ENCODE peak calls at places on chromosomes 6 and 20, in six cellular contexts. S, X, B, E, A and Y are unnamed samples.

GRCh38 chr6:10202581-10202980 is 212.3 kb downstream of the TFAP2A start:
- DNase-seq in A (no peak), S (no peak), E (no peak), X (no peak), B (no peak), Y (no peak)

GRCh38 chr20:2289475-2289874 is 6.3 kb upstream of the TGM3 start:
- DNase-seq in A (no peak), E (no peak), B (no peak), S (no peak), X (no peak), Y (no peak)

GRCh38 chr20:37893566-37894241 is 9.2 kb upstream of the VSTM2L start:
- DNase-seq in B (no peak), X (no peak), S (no peak), E (no peak), A (no peak), Y (no peak)

GRCh38 chr6:149089508-149089907 is 228.0 kb upstream of the TAB2 start:
- DNase-seq in E (no peak), X (no peak), S (no peak), A (no peak), B (no peak), Y (no peak)

GRCh38 chr20:62598761-62599194 is 43.5 kb upstream of the SLCO4A1 start:
- DNase-seq in A (no peak), E (no peak), X (no peak), S (no peak), B (peak), Y (no peak)

GRCh38 chr6:101761124-101761601 is 367.7 kb downstream of the GRIK2 start:
- DNase-seq in X (no peak), E (no peak), A (peak), S (no peak), B (no peak), Y (no peak)

GRCh38 chr6:81752969-81753708 is 658 bp upstream of the TENT5A start:
- DNase-seq in S (peak), X (peak), E (peak), A (peak), B (peak), Y (no peak)

GRCh38 chr20:41369673-41370072 is 3.1 kb upstream of the EMILIN3 start:
- DNase-seq in E (no peak), B (no peak), S (no peak), X (no peak), A (no peak), Y (no peak)

GRCh38 chr6:113318553-113318952 is 538.6 kb upstream of the MARCKS start:
- DNase-seq in E (no peak), X (no peak), S (no peak), A (peak), B (no peak), Y (no peak)

GRCh38 chr6:140923048-140923447 is 1209.7 kb upstream of the GJE1 start:
- DNase-seq in S (no peak), E (no peak), A (peak), X (no peak), B (no peak), Y (no peak)

GRCh38 chr20:40868568-40869223 is 159.9 kb upstream of the TOP1 start:
- DNase-seq in X (no peak), B (no peak), A (peak), S (peak), E (peak), Y (no peak)

GRCh38 chr20:49978685-49979029 is 4.1 kb upstream of the SNAI1 start:
- DNase-seq in B (no peak), E (no peak), A (no peak), X (no peak), S (no peak), Y (no peak)

GRCh38 chr20:49976542-49976941 is 6.2 kb upstream of the SNAI1 start:
- DNase-seq in S (no peak), B (no peak), X (no peak), E (no peak), A (no peak), Y (no peak)

GRCh38 chr20:49980140-49981008 is 2.4 kb upstream of the SNAI1 start:
- DNase-seq in E (no peak), X (no peak), A (no peak), B (no peak), S (no peak), Y (no peak)

GRCh38 chr20:49981218-49982071 is 1.3 kb upstream of the SNAI1 start:
- DNase-seq in E (no peak), B (no peak), X (no peak), S (no peak), A (no peak), Y (no peak)

DNA sequence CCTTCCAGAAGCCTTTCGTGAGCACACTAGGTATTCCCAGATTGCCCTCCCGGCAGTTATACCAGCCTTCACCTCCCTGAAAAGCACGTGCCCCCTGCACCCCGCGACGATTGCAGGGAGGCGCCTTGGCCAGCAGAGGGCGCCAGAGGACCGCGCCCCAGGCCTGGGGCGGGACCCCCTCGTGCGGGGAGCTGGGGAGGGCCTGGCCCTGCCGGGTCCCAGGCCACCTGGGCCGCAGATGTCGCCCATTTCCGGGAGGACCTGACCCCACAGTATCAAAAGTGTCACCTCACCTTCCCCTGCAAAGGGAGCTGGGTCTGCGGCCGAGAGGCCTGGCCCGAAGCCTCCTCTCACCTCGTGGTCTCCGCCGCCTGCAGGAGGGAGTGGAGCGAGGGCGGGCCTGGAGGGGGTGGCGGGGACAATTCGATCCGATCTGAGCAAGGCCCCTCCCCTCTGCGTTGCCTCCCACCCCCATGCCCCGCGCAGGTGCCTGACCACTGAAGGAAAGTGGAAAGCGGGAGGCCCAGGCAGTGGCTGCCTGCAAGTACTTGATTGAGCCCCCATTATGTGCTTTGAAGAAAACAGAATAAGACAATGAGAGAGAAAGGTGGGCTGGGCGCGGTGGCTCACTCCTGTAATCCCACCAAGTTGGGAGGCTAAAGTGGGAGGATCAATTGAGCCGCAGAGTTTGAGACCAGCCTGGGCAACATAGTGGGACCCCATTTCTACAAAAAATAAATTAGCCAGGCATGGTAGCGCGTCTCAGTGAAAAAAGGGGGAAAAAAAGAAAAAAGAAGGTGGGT is 3.5 kb upstream of the SNAI1 start:
- DNase-seq in B (peak), S (peak), A (peak), E (no peak), X (peak), Y (no peak)
- H3K4me3 ChIP-seq in B (peak), S (no peak), A (peak), E (peak), X (peak), Y (peak)

DNA sequence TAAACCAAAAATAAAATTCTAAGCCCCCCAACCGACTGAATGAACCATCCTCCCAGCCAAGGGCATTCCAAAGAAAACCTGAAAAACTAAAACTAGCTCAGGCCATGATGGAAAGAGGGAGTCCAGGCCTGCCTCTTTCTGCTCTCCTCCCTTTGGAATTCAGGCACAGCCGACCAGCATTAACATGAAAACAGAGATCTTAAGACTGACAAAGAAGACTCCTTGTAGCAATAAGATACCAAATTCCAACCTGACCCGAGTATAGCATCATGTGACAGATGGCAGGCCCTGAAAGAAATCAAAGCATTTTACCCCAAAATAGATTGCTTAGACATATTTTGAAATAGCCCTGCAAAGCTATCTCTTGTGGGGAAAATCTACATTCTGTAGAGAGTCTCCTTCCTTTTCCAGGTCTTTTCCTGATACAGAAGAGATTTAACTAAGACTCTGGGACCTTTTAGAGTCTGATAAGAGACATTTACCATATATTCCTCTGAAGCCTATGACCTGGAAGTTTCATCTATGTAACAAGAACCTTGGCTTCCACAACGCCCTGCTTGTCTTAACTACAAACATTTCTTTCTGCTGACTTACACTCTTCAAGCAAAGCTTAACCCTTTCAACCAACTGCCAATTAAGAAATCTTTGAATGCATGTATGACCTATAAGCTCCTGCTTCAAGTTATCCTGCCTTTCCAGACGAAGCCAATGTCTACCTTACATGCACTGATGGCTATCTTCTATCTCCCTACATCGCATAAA is 22.2 kb upstream of the TXLNB start:
- DNase-seq in S (no peak), A (no peak), E (no peak), B (no peak), X (no peak), Y (no peak)
- TF ChIP-seq CTCF in S (no peak), A (no peak), E (no peak), B (no peak), X (no peak), Y (no peak)

GRCh38 chr6:93418448-93419303 is 683 bp downstream of the EPHA7 start:
- DNase-seq in S (peak), B (peak), E (no peak), A (peak), X (peak), Y (no peak)
- H3K4me3 ChIP-seq in S (peak), B (peak), E (peak), A (peak), X (peak), Y (peak)

GRCh38 chr6:49607391-49607982 is 29.2 kb downstream of the RHAG start:
- DNase-seq in A (no peak), S (no peak), E (no peak), X (no peak), B (no peak), Y (no peak)
- TF ChIP-seq CTCF in A (no peak), S (peak), E (no peak), X (peak), B (no peak), Y (no peak)

GRCh38 chr6:8526619-8527018 is 91.3 kb upstream of the SLC35B3 start:
- DNase-seq in X (no peak), E (no peak), B (no peak), S (no peak), A (no peak), Y (no peak)

GRCh38 chr6:8530775-8531435 is 95.6 kb upstream of the SLC35B3 start:
- DNase-seq in A (peak), E (no peak), B (no peak), S (no peak), X (no peak), Y (peak)

GRCh38 chr6:8529250-8529649 is 93.9 kb upstream of the SLC35B3 start:
- DNase-seq in E (no peak), X (no peak), B (no peak), S (no peak), A (no peak), Y (no peak)

GRCh38 chr6:8527818-8528217 is 92.5 kb upstream of the SLC35B3 start:
- DNase-seq in S (no peak), E (no peak), A (no peak), X (no peak), B (no peak), Y (no peak)

DNA sequence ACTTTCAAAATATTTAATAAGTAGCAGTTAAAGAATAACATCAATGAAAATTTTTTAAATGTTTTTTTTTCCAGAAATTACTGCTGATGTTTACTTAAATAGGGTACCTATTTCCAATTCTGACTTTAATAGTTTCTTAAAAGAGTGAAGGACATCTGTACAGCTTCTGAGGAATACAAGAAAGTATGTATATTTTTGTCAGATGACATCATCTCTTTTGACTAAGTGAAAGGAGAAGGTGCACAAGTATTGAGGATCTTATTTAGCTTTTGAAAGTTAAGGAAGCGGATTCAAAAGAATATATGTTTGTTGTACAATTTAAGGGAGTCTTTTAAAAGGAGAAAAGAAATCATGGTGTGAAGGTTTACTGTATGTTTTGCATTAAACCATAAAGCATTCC is 90.0 kb upstream of the SLC35B3 start:
- DNase-seq in B (no peak), X (no peak), E (no peak), A (no peak), S (no peak), Y (no peak)
- H3K4me3 ChIP-seq in B (no peak), X (no peak), E (no peak), A (no peak), S (no peak), Y (no peak)

GRCh38 chr6:73116330-73116729 is 109.0 kb downstream of the KHDC1L start:
- DNase-seq in E (no peak), B (no peak), S (no peak), X (no peak), A (no peak), Y (no peak)

GRCh38 chr6:73123632-73124329 is 101.5 kb downstream of the KHDC1L start:
- DNase-seq in A (no peak), X (no peak), B (no peak), E (no peak), S (no peak), Y (no peak)

GRCh38 chr6:73121421-73121993 is 103.8 kb downstream of the KHDC1L start:
- DNase-seq in X (no peak), E (no peak), A (peak), S (no peak), B (no peak), Y (no peak)
- TF ChIP-seq CTCF in X (no peak), E (no peak), A (peak), S (no peak), B (no peak), Y (peak)